ENCODE peak calls at places on chromosomes 6 and 20, in eight cellular contexts. R is substantia nigra; T is HT-29; I is T-helper 1 cell; J is fibroblast of lung; M is GDM1; H is activated T-helper 1 cell treated with anti-CD3 and anti-CD28 coated beads, Interleukin-12 subunit alpha, Interleukin-12 subunit beta, Interleukin-2, Interleukin-4 antibody, amounts not matched to agents 30 ng/mL and 10 ng/mL and 1 ng/mL, durations not matched to agents 14 hours and 24 hours and 36 hours; L is retina. P is an unnamed sample.

GRCh38 chr6:31144970-31145340 is 6.1 kb upstream of the PSORS1C2 start:
- DNase-seq in I (no peak), L (no peak), H (no peak), R (no peak), M (no peak), T (peak), J (no peak), P (no peak)

GRCh38 chr6:11495565-11496145 is 41.9 kb upstream of the TMEM170B start:
- DNase-seq in H (no peak), T (no peak), R (no peak), L (peak), I (no peak), M (no peak), J (no peak), P (no peak)

GRCh38 chr6:37314803-37315515 is 38.8 kb upstream of the RNF8 start:
- DNase-seq in M (peak), R (no peak), I (no peak), L (no peak), J (peak), T (peak), H (peak), P (no peak)

GRCh38 chr20:62083312-62083711 is 17.6 kb upstream of the TAF4 start:
- DNase-seq in T (no peak), I (no peak), L (no peak), J (no peak), H (no peak), R (no peak), M (no peak), P (no peak)

GRCh38 chr6:24666097-24666615 is 543 bp downstream of the TDP2 start:
- DNase-seq in J (peak), H (no peak), T (no peak), I (peak), M (peak), R (no peak), L (no peak), P (peak)

GRCh38 chr6:144535630-144536029 is 250.5 kb downstream of the UTRN start:
- DNase-seq in H (no peak), J (no peak), T (no peak), I (no peak), R (no peak), L (no peak), M (no peak), P (no peak)

GRCh38 chr6:92297101-92297500 is 1122.3 kb downstream of the EPHA7 start:
- DNase-seq in H (no peak), M (no peak), R (no peak), I (no peak), T (no peak), J (peak), L (no peak), P (no peak)

GRCh38 chr6:11722224-11722623 is 56.4 kb downstream of the ADTRP start:
- DNase-seq in R (no peak), T (no peak), I (no peak), H (no peak), M (no peak), J (no peak), L (no peak), P (no peak)

GRCh38 chr6:128504003-128504654 is 16.3 kb downstream of the PTPRK start:
- DNase-seq in H (no peak), R (no peak), M (no peak), T (no peak), L (no peak), J (no peak), I (no peak), P (no peak)

GRCh38 chr6:143180205-143180604 is 119.5 kb downstream of the AIG1 start:
- DNase-seq in L (no peak), R (no peak), H (no peak), J (no peak), I (no peak), T (no peak), M (no peak), P (no peak)

GRCh38 chr20:25259358-25259757 is 11.5 kb downstream of the PYGB start:
- DNase-seq in J (no peak), R (no peak), L (no peak), T (no peak), H (no peak), I (no peak), M (no peak), P (no peak)

P was measured in lower leg skin.